ENCODE peak calls at places on chromosomes 13 and 19, in five cellular contexts. Y, A, N, G and W are unnamed samples.
A peak's percentile ranks its signal among the peaks of the same experiment; 100 is the strongest.

GRCh38 chr13:32125746-32126145 is 94.2 kb downstream of the FRY start:
- DNase-seq in Y (no peak), A (no peak), N (no peak), G (no peak), W (no peak)

GRCh38 chr19:872266-872951 is 12.9 kb downstream of the CFD start:
- DNase-seq in Y (peak; percentile 69), A (peak; percentile 52), N (peak; percentile 59), G (no peak), W (peak; percentile 77)

GRCh38 chr19:33447336-33448158 is 74.0 kb downstream of the CEBPG start:
- DNase-seq in Y (no peak), A (no peak), N (no peak), G (no peak), W (no peak)

GRCh38 chr19:956747-957451 is 27.2 kb upstream of the WDR18 start:
- DNase-seq in Y (no peak), A (no peak), N (no peak), G (no peak), W (no peak)

GRCh38 chr19:6736169-6736916 is 1.0 kb downstream of the GPR108 start:
- DNase-seq in Y (peak; percentile 49), A (no peak), N (peak; percentile 89), G (peak; percentile 68), W (peak; percentile 56)

GRCh38 chr19:11286312-11286974 is 9.5 kb upstream of the TSPAN16 start:
- DNase-seq in Y (no peak), A (no peak), N (peak; percentile 50), G (no peak), W (no peak)

GRCh38 chr13:99878921-99879610 is 92.5 kb downstream of the ZIC5 start:
- DNase-seq in Y (no peak), A (no peak), N (no peak), G (no peak), W (no peak)

GRCh38 chr13:41502021-41502420 is 44.7 kb downstream of the RGCC start:
- DNase-seq in Y (no peak), A (no peak), N (no peak), G (no peak), W (no peak)

GRCh38 chr19:342801-343421 is 1.7 kb downstream of the MIER2 start:
- DNase-seq in Y (no peak), A (no peak), N (peak; percentile 98), G (peak; percentile 87), W (no peak)

GRCh38 chr13:112153846-112154245 is 86.9 kb downstream of the SOX1 start:
- DNase-seq in Y (no peak), A (no peak), N (no peak), G (no peak), W (no peak)

GRCh38 chr19:12647490-12648071 is 19.0 kb downstream of the MAN2B1 start:
- DNase-seq in Y (no peak), A (no peak), N (no peak), G (no peak), W (no peak)

GRCh38 chr19:677601-678380 is 1.6 kb downstream of the FSTL3 start:
- DNase-seq in Y (no peak), A (no peak), N (no peak), G (no peak), W (no peak)

GRCh38 chr13:87094646-87095045 is 576.5 kb upstream of the SLITRK5 start:
- DNase-seq in Y (no peak), A (no peak), N (peak; percentile 3), G (no peak), W (no peak)

GRCh38 chr13:112626761-112627160 is 38.8 kb upstream of the TUBGCP3 start:
- DNase-seq in Y (no peak), A (no peak), N (no peak), G (no peak), W (no peak)

GRCh38 chr13:30418886-30419459 is 3.3 kb upstream of the UBE2L5 start:
- DNase-seq in Y (no peak), A (no peak), N (no peak), G (no peak), W (no peak)

GRCh38 chr13:30924726-30925125 is 7.7 kb upstream of the TEX26 start:
- DNase-seq in Y (no peak), A (no peak), N (no peak), G (no peak), W (no peak)

GRCh38 chr13:21113851-21114306 is 52.5 kb upstream of the LATS2 start:
- DNase-seq in Y (no peak), A (no peak), N (no peak), G (no peak), W (no peak)

GRCh38 chr13:38564751-38565150 is 122.1 kb upstream of the FREM2 start:
- DNase-seq in Y (no peak), A (no peak), N (no peak), G (no peak), W (no peak)

GRCh38 chr13:27965343-27965739 is 3.8 kb downstream of the CDX2 start:
- DNase-seq in Y (no peak), A (no peak), N (no peak), G (no peak), W (no peak)